ENCODE peak calls at places on chromosomes 1 and 21, in nine cellular contexts. One of them, this sample, is unnamed.

GRCh38 chr1:25033828-25034451 is 103.9 kb upstream of the RUNX3 start:
- DNase-seq in AG04450: no peak
- DNase-seq in SJSA1: no peak
- DNase-seq in ovary: no peak
- DNase-seq in breast epithelium: peak; percentile 25
- DNase-seq in stomach: peak; percentile 46
- DNase-seq in aorta: peak; percentile 86
- DNase-seq in mucosa of descending colon: peak; percentile 43
- DNase-seq in HepG2: no peak
- DNase-seq in this sample: no peak

GRCh38 chr1:177898377-177898648 is 71.5 kb downstream of the SEC16B start:
- DNase-seq in AG04450: no peak
- DNase-seq in SJSA1: no peak
- DNase-seq in ovary: no peak
- DNase-seq in breast epithelium: no peak
- DNase-seq in stomach: no peak
- DNase-seq in aorta: no peak
- DNase-seq in mucosa of descending colon: peak; percentile 19
- DNase-seq in HepG2: no peak
- DNase-seq in this sample: no peak

GRCh38 chr1:41892211-41892840 is 26.4 kb downstream of the HIVEP3 start:
- DNase-seq in AG04450: no peak
- DNase-seq in SJSA1: peak; percentile 22
- DNase-seq in ovary: no peak
- DNase-seq in breast epithelium: no peak
- DNase-seq in stomach: no peak
- DNase-seq in aorta: no peak
- DNase-seq in mucosa of descending colon: no peak
- DNase-seq in HepG2: no peak
- DNase-seq in this sample: no peak

GRCh38 chr1:34460193-34460592 is 283.5 kb downstream of the C1orf94 start:
- DNase-seq in AG04450: no peak
- DNase-seq in SJSA1: peak; percentile 51
- DNase-seq in ovary: no peak
- DNase-seq in breast epithelium: no peak
- DNase-seq in stomach: peak; percentile 33
- DNase-seq in aorta: no peak
- DNase-seq in mucosa of descending colon: peak; percentile 73
- DNase-seq in HepG2: peak; percentile 21
- DNase-seq in this sample: no peak

GRCh38 chr1:181784039-181784683 is 277.4 kb downstream of the ZNF648 start:
- DNase-seq in AG04450: no peak
- DNase-seq in SJSA1: no peak
- DNase-seq in ovary: no peak
- DNase-seq in breast epithelium: no peak
- DNase-seq in stomach: no peak
- DNase-seq in aorta: no peak
- DNase-seq in mucosa of descending colon: no peak
- DNase-seq in HepG2: no peak
- DNase-seq in this sample: no peak

GRCh38 chr1:8359617-8360481 is 41.9 kb downstream of the SLC45A1 start:
- DNase-seq in AG04450: no peak
- DNase-seq in SJSA1: no peak
- DNase-seq in ovary: peak; percentile 26
- DNase-seq in breast epithelium: no peak
- DNase-seq in stomach: no peak
- DNase-seq in aorta: peak; percentile 51
- DNase-seq in mucosa of descending colon: no peak
- DNase-seq in HepG2: no peak
- DNase-seq in this sample: no peak

GRCh38 chr1:29708818-29709710 is 472.7 kb downstream of the PTPRU start:
- DNase-seq in AG04450: peak; percentile 63
- DNase-seq in SJSA1: peak; percentile 78
- DNase-seq in ovary: no peak
- DNase-seq in breast epithelium: no peak
- DNase-seq in stomach: no peak
- DNase-seq in aorta: no peak
- DNase-seq in mucosa of descending colon: no peak
- DNase-seq in HepG2: no peak
- DNase-seq in this sample: no peak

GRCh38 chr21:44356636-44357035 is 3.2 kb downstream of the TRPM2 start:
- DNase-seq in AG04450: no peak
- DNase-seq in SJSA1: no peak
- DNase-seq in ovary: no peak
- DNase-seq in breast epithelium: no peak
- DNase-seq in stomach: no peak
- DNase-seq in aorta: no peak
- DNase-seq in mucosa of descending colon: no peak
- DNase-seq in HepG2: no peak
- DNase-seq in this sample: no peak

GRCh38 chr1:39105061-39105840 is 79.1 kb downstream of the NDUFS5 start:
- DNase-seq in AG04450: no peak
- DNase-seq in SJSA1: peak; percentile 74
- DNase-seq in ovary: peak; percentile 77
- DNase-seq in breast epithelium: peak; percentile 63
- DNase-seq in stomach: peak; percentile 84
- DNase-seq in aorta: peak; percentile 86
- DNase-seq in mucosa of descending colon: peak; percentile 80
- DNase-seq in HepG2: no peak
- DNase-seq in this sample: peak; percentile 52

GRCh38 chr1:230291731-230292620 is 134.2 kb downstream of the PGBD5 start:
- DNase-seq in AG04450: no peak
- DNase-seq in SJSA1: no peak
- DNase-seq in ovary: no peak
- DNase-seq in breast epithelium: no peak
- DNase-seq in stomach: no peak
- DNase-seq in aorta: no peak
- DNase-seq in mucosa of descending colon: peak; percentile 0
- DNase-seq in HepG2: no peak
- DNase-seq in this sample: no peak

GRCh38 chr1:1165485-1165884 is 8.2 kb upstream of the TTLL10 start:
- DNase-seq in AG04450: no peak
- DNase-seq in SJSA1: no peak
- DNase-seq in ovary: no peak
- DNase-seq in breast epithelium: no peak
- DNase-seq in stomach: no peak
- DNase-seq in aorta: no peak
- DNase-seq in mucosa of descending colon: no peak
- DNase-seq in HepG2: no peak
- DNase-seq in this sample: no peak

GRCh38 chr1:14363707-14364413 is 234.6 kb upstream of the KAZN start:
- DNase-seq in AG04450: no peak
- DNase-seq in SJSA1: no peak
- DNase-seq in ovary: no peak
- DNase-seq in breast epithelium: no peak
- DNase-seq in stomach: no peak
- DNase-seq in aorta: no peak
- DNase-seq in mucosa of descending colon: no peak
- DNase-seq in HepG2: no peak
- DNase-seq in this sample: no peak

GRCh38 chr1:228299901-228300300 is 92.1 kb downstream of the OBSCN start:
- DNase-seq in AG04450: no peak
- DNase-seq in SJSA1: no peak
- DNase-seq in ovary: no peak
- DNase-seq in breast epithelium: no peak
- DNase-seq in stomach: no peak
- DNase-seq in aorta: peak; percentile 29
- DNase-seq in mucosa of descending colon: no peak
- DNase-seq in HepG2: no peak
- DNase-seq in this sample: no peak
- H3K9me3 ChIP-seq in AG04450: peaks cover 2% of the 10 kb centered on the region
- H3K9me3 ChIP-seq in SJSA1: peaks cover 16% of the 10 kb centered on the region
- H3K9me3 ChIP-seq in ovary: no peaks in the 10 kb centered on the region
- H3K9me3 ChIP-seq in breast epithelium: peaks cover 21% of the 10 kb centered on the region
- H3K9me3 ChIP-seq in stomach: peaks cover 19% of the 10 kb centered on the region
- H3K9me3 ChIP-seq in aorta: peaks cover 13% of the 10 kb centered on the region
- H3K9me3 ChIP-seq in mucosa of descending colon: peaks cover 26% of the 10 kb centered on the region
- H3K9me3 ChIP-seq in HepG2: peaks cover 25% of the 10 kb centered on the region
- H3K9me3 ChIP-seq in this sample: no peaks in the 10 kb centered on the region

DNA sequence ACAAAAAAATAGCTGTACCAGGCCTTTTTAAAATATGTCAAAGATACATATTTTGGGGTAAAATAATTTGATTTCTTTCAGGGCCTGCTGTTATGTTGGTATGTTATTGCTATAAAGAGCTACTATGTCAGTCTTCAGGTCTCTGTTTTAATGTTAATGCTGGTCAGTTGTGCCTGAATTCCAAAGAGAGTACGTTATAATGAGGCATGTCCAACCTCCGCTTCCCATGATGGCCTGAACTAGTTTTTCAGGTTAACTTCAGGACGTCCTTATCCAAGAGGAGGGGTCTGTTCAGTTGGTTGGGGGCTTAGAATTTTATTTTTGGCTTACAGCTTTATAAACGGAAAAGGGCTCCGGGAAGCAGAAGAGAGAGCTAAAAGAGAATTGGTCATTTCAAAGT is 34.9 kb upstream of the LYPD8 start:
- DNase-seq in AG04450: no peak
- DNase-seq in SJSA1: no peak
- DNase-seq in ovary: no peak
- DNase-seq in breast epithelium: no peak
- DNase-seq in stomach: no peak
- DNase-seq in aorta: no peak
- DNase-seq in mucosa of descending colon: no peak
- DNase-seq in HepG2: no peak
- DNase-seq in this sample: no peak
- H3K9me3 ChIP-seq in AG04450: no peaks in the 10 kb centered on the region
- H3K9me3 ChIP-seq in SJSA1: no peaks in the 10 kb centered on the region
- H3K9me3 ChIP-seq in ovary: no peaks in the 10 kb centered on the region
- H3K9me3 ChIP-seq in breast epithelium: peaks cover 11% of the 10 kb centered on the region
- H3K9me3 ChIP-seq in stomach: peaks cover 11% of the 10 kb centered on the region
- H3K9me3 ChIP-seq in aorta: peaks cover 1% of the 10 kb centered on the region
- H3K9me3 ChIP-seq in mucosa of descending colon: no peaks in the 10 kb centered on the region
- H3K9me3 ChIP-seq in HepG2: no peaks in the 10 kb centered on the region
- H3K9me3 ChIP-seq in this sample: no peaks in the 10 kb centered on the region

DNA sequence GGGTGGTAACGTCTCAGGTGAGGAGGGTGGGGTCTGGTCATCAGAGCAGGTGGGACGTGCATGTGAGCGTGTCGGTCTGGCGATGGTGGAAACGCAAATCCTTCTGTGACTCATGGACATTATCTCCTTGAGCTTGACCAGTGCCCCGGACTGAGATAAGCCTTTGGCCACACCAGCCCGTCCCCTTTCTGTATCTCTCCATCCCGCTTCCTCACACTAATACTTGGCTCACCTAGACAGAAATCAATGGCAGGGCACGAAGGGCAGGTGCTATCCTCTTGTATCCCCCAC is 7.9 kb upstream of the AQP10 start:
- DNase-seq in AG04450: no peak
- DNase-seq in SJSA1: no peak
- DNase-seq in ovary: no peak
- DNase-seq in breast epithelium: no peak
- DNase-seq in stomach: no peak
- DNase-seq in aorta: no peak
- DNase-seq in mucosa of descending colon: no peak
- DNase-seq in HepG2: no peak
- DNase-seq in this sample: no peak
- H3K9me3 ChIP-seq in AG04450: peaks cover 4% of the 10 kb centered on the region
- H3K9me3 ChIP-seq in SJSA1: peaks cover 4% of the 10 kb centered on the region
- H3K9me3 ChIP-seq in ovary: no peaks in the 10 kb centered on the region
- H3K9me3 ChIP-seq in breast epithelium: peaks cover 20% of the 10 kb centered on the region
- H3K9me3 ChIP-seq in stomach: peaks cover 11% of the 10 kb centered on the region
- H3K9me3 ChIP-seq in aorta: no peaks in the 10 kb centered on the region
- H3K9me3 ChIP-seq in mucosa of descending colon: peaks cover 7% of the 10 kb centered on the region
- H3K9me3 ChIP-seq in HepG2: no peaks in the 10 kb centered on the region
- H3K9me3 ChIP-seq in this sample: peaks cover 2% of the 10 kb centered on the region

GRCh38 chr1:12622506-12622905 is 4.5 kb upstream of the DHRS3 start:
- DNase-seq in AG04450: no peak
- DNase-seq in SJSA1: no peak
- DNase-seq in ovary: peak; percentile 44
- DNase-seq in breast epithelium: peak; percentile 82
- DNase-seq in stomach: peak; percentile 76
- DNase-seq in aorta: peak; percentile 66
- DNase-seq in mucosa of descending colon: no peak
- DNase-seq in HepG2: no peak
- DNase-seq in this sample: no peak
- H3K9me3 ChIP-seq in AG04450: no peaks in the 10 kb centered on the region
- H3K9me3 ChIP-seq in SJSA1: no peaks in the 10 kb centered on the region
- H3K9me3 ChIP-seq in ovary: no peaks in the 10 kb centered on the region
- H3K9me3 ChIP-seq in breast epithelium: no peaks in the 10 kb centered on the region
- H3K9me3 ChIP-seq in stomach: no peaks in the 10 kb centered on the region
- H3K9me3 ChIP-seq in aorta: no peaks in the 10 kb centered on the region
- H3K9me3 ChIP-seq in mucosa of descending colon: no peaks in the 10 kb centered on the region
- H3K9me3 ChIP-seq in HepG2: no peaks in the 10 kb centered on the region
- H3K9me3 ChIP-seq in this sample: no peaks in the 10 kb centered on the region

DNA sequence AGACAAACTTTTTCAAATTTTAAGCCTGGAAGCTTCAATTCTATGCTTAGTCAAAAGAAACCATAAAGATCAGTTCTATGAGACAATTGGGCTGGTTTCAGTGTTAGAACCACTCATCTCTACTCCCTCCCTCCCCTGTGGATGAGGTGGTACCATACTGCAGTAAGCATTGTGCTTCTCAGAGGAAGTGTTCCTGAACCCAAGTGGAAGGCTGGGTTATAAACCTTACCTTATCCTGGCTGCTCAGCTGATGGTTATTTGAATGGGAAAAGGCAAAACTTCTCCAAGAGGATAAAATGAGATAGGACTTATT is 34.1 kb upstream of the RGL1 start:
- DNase-seq in AG04450: no peak
- DNase-seq in SJSA1: no peak
- DNase-seq in ovary: no peak
- DNase-seq in breast epithelium: no peak
- DNase-seq in stomach: no peak
- DNase-seq in aorta: no peak
- DNase-seq in mucosa of descending colon: no peak
- DNase-seq in HepG2: no peak
- DNase-seq in this sample: no peak
- H3K9me3 ChIP-seq in AG04450: peaks cover 18% of the 10 kb centered on the region
- H3K9me3 ChIP-seq in SJSA1: peaks cover 3% of the 10 kb centered on the region
- H3K9me3 ChIP-seq in ovary: no peaks in the 10 kb centered on the region
- H3K9me3 ChIP-seq in breast epithelium: peaks cover 9% of the 10 kb centered on the region
- H3K9me3 ChIP-seq in stomach: peaks cover 7% of the 10 kb centered on the region
- H3K9me3 ChIP-seq in aorta: peaks cover 1% of the 10 kb centered on the region
- H3K9me3 ChIP-seq in mucosa of descending colon: peaks cover 23% of the 10 kb centered on the region
- H3K9me3 ChIP-seq in HepG2: peaks cover 18% of the 10 kb centered on the region
- H3K9me3 ChIP-seq in this sample: no peaks in the 10 kb centered on the region

DNA sequence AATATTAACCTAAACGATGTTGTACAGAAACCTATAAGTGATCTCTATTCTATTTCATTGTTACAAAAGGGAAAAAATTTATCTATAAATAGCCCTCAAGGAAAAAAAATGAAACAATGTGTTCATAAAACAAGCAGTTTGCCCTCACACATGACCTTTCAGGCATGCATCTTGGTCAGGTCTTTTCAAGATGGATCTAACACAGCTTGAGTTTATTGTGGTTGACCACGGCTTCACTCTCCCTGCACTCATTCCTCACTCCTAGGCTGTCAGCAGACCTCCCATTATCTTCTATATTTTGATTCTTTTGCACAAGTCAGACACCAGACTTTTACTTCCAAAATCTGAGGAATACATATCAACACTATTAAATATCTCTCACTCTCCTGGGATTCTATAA is 544.3 kb downstream of the KCNT2 start:
- DNase-seq in AG04450: no peak
- DNase-seq in SJSA1: no peak
- DNase-seq in ovary: no peak
- DNase-seq in breast epithelium: no peak
- DNase-seq in stomach: no peak
- DNase-seq in aorta: no peak
- DNase-seq in mucosa of descending colon: no peak
- DNase-seq in HepG2: no peak
- DNase-seq in this sample: no peak
- H3K9me3 ChIP-seq in AG04450: no peaks in the 10 kb centered on the region
- H3K9me3 ChIP-seq in SJSA1: no peaks in the 10 kb centered on the region
- H3K9me3 ChIP-seq in ovary: no peaks in the 10 kb centered on the region
- H3K9me3 ChIP-seq in breast epithelium: no peaks in the 10 kb centered on the region
- H3K9me3 ChIP-seq in stomach: no peaks in the 10 kb centered on the region
- H3K9me3 ChIP-seq in aorta: no peaks in the 10 kb centered on the region
- H3K9me3 ChIP-seq in mucosa of descending colon: no peaks in the 10 kb centered on the region
- H3K9me3 ChIP-seq in HepG2: no peaks in the 10 kb centered on the region
- H3K9me3 ChIP-seq in this sample: no peaks in the 10 kb centered on the region